ENCODE peak calls at places on chromosomes 12 and 14, in ten cellular contexts. S, V, U, E, D, T, H, N, F and I are unnamed samples.

GRCh38 chr12:118884226-118884625 is 97.1 kb upstream of the SRRM4 start:
- DNase-seq in S (no peak), V (peak), U (no peak), E (peak), D (no peak), T (peak), H (no peak), N (no peak), F (no peak), I (no peak)

GRCh38 chr14:73775339-73776193 is 61.4 kb upstream of the PNMA1 start:
- DNase-seq in S (no peak), V (no peak), U (no peak), E (no peak), D (no peak), T (no peak), H (no peak), N (no peak), F (no peak), I (no peak)

GRCh38 chr12:7100239-7100638 is 8.0 kb upstream of the C1R start:
- DNase-seq in S (no peak), V (no peak), U (no peak), E (no peak), D (no peak), T (no peak), H (no peak), N (no peak), F (peak), I (no peak)

GRCh38 chr12:120224304-120225199 is 23.6 kb upstream of the RPLP0 start:
- DNase-seq in S (no peak), V (no peak), U (no peak), E (no peak), D (peak), T (no peak), H (no peak), N (no peak), F (peak), I (no peak)

GRCh38 chr12:109461049-109461845 is 15.9 kb downstream of the KCTD10 start:
- DNase-seq in S (peak), V (peak), U (peak), E (peak), D (no peak), T (peak), H (peak), N (no peak), F (no peak), I (no peak)

GRCh38 chr12:12839886-12840285 is 26.7 kb downstream of the DDX47 start:
- DNase-seq in S (no peak), V (peak), U (peak), E (peak), D (no peak), T (peak), H (peak), N (peak), F (no peak), I (no peak)

GRCh38 chr12:26077915-26078314 is 46.9 kb downstream of the BHLHE41 start:
- DNase-seq in S (no peak), V (peak), U (peak), E (peak), D (no peak), T (no peak), H (peak), N (no peak), F (no peak), I (no peak)

GRCh38 chr12:51951843-51952722 is 584 bp downstream of the ACVR1B start:
- DNase-seq in S (no peak), V (no peak), U (no peak), E (peak), D (peak), T (no peak), H (no peak), N (no peak), F (no peak), I (no peak)

GRCh38 chr14:64738306-64738879 is 34.2 kb downstream of the PLEKHG3 start:
- DNase-seq in S (no peak), V (no peak), U (no peak), E (no peak), D (no peak), T (no peak), H (no peak), N (no peak), F (no peak), I (no peak)

GRCh38 chr14:55446833-55447232 is 6.4 kb upstream of the TBPL2 start:
- DNase-seq in S (no peak), V (peak), U (peak), E (peak), D (no peak), T (no peak), H (peak), N (no peak), F (no peak), I (peak)

GRCh38 chr14:55731881-55732498 is 152.0 kb downstream of the KTN1 start:
- DNase-seq in S (no peak), V (no peak), U (no peak), E (peak), D (no peak), T (no peak), H (peak), N (no peak), F (no peak), I (peak)

GRCh38 chr12:46303039-46303666 is 34.3 kb upstream of the SLC38A1 start:
- DNase-seq in S (peak), V (peak), U (peak), E (peak), D (peak), T (no peak), H (peak), N (no peak), F (peak), I (no peak)

GRCh38 chr12:90979936-90980335 is 24.8 kb downstream of the EPYC start:
- DNase-seq in S (no peak), V (no peak), U (peak), E (no peak), D (no peak), T (no peak), H (no peak), N (no peak), F (no peak), I (no peak)

GRCh38 chr14:49972199-49972671 is 79.4 kb downstream of the ARF6 start:
- DNase-seq in S (no peak), V (peak), U (peak), E (peak), D (no peak), T (no peak), H (peak), N (no peak), F (peak), I (no peak)

GRCh38 chr14:79136437-79137430 is 966.6 kb downstream of the NRXN3 start:
- DNase-seq in S (no peak), V (peak), U (no peak), E (no peak), D (no peak), T (no peak), H (no peak), N (no peak), F (no peak), I (no peak)

GRCh38 chr12:112812598-112813406 is 21.3 kb downstream of the RPH3A start:
- DNase-seq in S (no peak), V (no peak), U (no peak), E (no peak), D (no peak), T (no peak), H (peak), N (no peak), F (no peak), I (no peak)

GRCh38 chr12:120039711-120040110 is 50.7 kb downstream of the BICDL1 start:
- DNase-seq in S (no peak), V (no peak), U (no peak), E (no peak), D (no peak), T (no peak), H (no peak), N (no peak), F (no peak), I (no peak)

GRCh38 chr14:63443361-63443760 is 99.8 kb downstream of the PPP2R5E start:
- DNase-seq in S (no peak), V (no peak), U (no peak), E (no peak), D (no peak), T (no peak), H (no peak), N (no peak), F (no peak), I (no peak)

GRCh38 chr14:69151458-69152180 is 1.3 kb downstream of the DCAF5 start:
- DNase-seq in S (peak), V (peak), U (peak), E (peak), D (peak), T (peak), H (peak), N (peak), F (peak), I (peak)

GRCh38 chr12:113673524-113674238 is 202.0 kb upstream of the LHX5 start:
- DNase-seq in S (no peak), V (no peak), U (no peak), E (no peak), D (no peak), T (no peak), H (no peak), N (no peak), F (no peak), I (no peak)

GRCh38 chr14:36241183-36241582 is 64.7 kb upstream of the PTCSC3 start:
- DNase-seq in S (no peak), V (no peak), U (no peak), E (no peak), D (no peak), T (no peak), H (peak), N (no peak), F (no peak), I (no peak)

GRCh38 chr14:93857500-93857899 is 69.2 kb upstream of the PRIMA1 start:
- DNase-seq in S (no peak), V (no peak), U (no peak), E (no peak), D (no peak), T (no peak), H (no peak), N (no peak), F (peak), I (no peak)